ENCODE peak calls at places on chromosomes 1 and 21, in eight cellular contexts. One of them, this sample, is unnamed.

GRCh38 chr1:33141216-33141615 is 40.6 kb downstream of the TRIM62 start:
- DNase-seq in mucosa of descending colon: no peak
- DNase-seq in fibroblast of pulmonary artery: no peak
- DNase-seq in cardiac muscle cell: no peak
- DNase-seq in sigmoid colon: no peak
- DNase-seq in colonic mucosa: no peak
- DNase-seq in heart left ventricle: no peak
- DNase-seq in bronchial epithelial cell: no peak
- DNase-seq in this sample: no peak

GRCh38 chr1:205531191-205532025 is 26.9 kb downstream of the CDK18 start:
- DNase-seq in mucosa of descending colon: peak; percentile 17
- DNase-seq in colonic mucosa: no peak
- DNase-seq in fibroblast of pulmonary artery: no peak
- DNase-seq in heart left ventricle: peak; percentile 8
- DNase-seq in bronchial epithelial cell: no peak
- DNase-seq in cardiac muscle cell: no peak
- DNase-seq in sigmoid colon: peak; percentile 57
- DNase-seq in this sample: no peak

GRCh38 chr1:234961468-234962339 is 166.9 kb downstream of the TOMM20 start:
- DNase-seq in mucosa of descending colon: peak; percentile 54
- DNase-seq in fibroblast of pulmonary artery: peak; percentile 95
- DNase-seq in heart left ventricle: no peak
- DNase-seq in bronchial epithelial cell: peak; percentile 61
- DNase-seq in sigmoid colon: peak; percentile 56
- DNase-seq in cardiac muscle cell: peak; percentile 95
- DNase-seq in colonic mucosa: peak; percentile 73
- DNase-seq in this sample: no peak

GRCh38 chr21:42105916-42106315 is 34.8 kb downstream of the UMODL1 start:
- DNase-seq in heart left ventricle: peak; percentile 49
- DNase-seq in mucosa of descending colon: no peak
- DNase-seq in colonic mucosa: no peak
- DNase-seq in cardiac muscle cell: no peak
- DNase-seq in sigmoid colon: no peak
- DNase-seq in fibroblast of pulmonary artery: no peak
- DNase-seq in bronchial epithelial cell: no peak
- DNase-seq in this sample: no peak

GRCh38 chr1:48794815-48795214 is 18.1 kb upstream of the BEND5 start:
- DNase-seq in mucosa of descending colon: no peak
- DNase-seq in bronchial epithelial cell: peak; percentile 72
- DNase-seq in fibroblast of pulmonary artery: no peak
- DNase-seq in cardiac muscle cell: no peak
- DNase-seq in sigmoid colon: no peak
- DNase-seq in colonic mucosa: no peak
- DNase-seq in heart left ventricle: no peak
- DNase-seq in this sample: no peak

GRCh38 chr21:46191686-46192575 is 7.7 kb upstream of the SPATC1L start:
- DNase-seq in heart left ventricle: peak; percentile 41
- DNase-seq in colonic mucosa: no peak
- DNase-seq in mucosa of descending colon: peak; percentile 17
- DNase-seq in sigmoid colon: peak; percentile 59
- DNase-seq in cardiac muscle cell: no peak
- DNase-seq in fibroblast of pulmonary artery: no peak
- DNase-seq in bronchial epithelial cell: no peak
- DNase-seq in this sample: no peak

GRCh38 chr21:45829566-45830147 is 151.9 kb upstream of the COL6A1 start:
- DNase-seq in heart left ventricle: no peak
- DNase-seq in bronchial epithelial cell: no peak
- DNase-seq in sigmoid colon: no peak
- DNase-seq in mucosa of descending colon: no peak
- DNase-seq in cardiac muscle cell: no peak
- DNase-seq in fibroblast of pulmonary artery: no peak
- DNase-seq in colonic mucosa: no peak
- DNase-seq in this sample: no peak

GRCh38 chr1:234114648-234115307 is 210.3 kb downstream of the SLC35F3 start:
- DNase-seq in fibroblast of pulmonary artery: peak; percentile 71
- DNase-seq in cardiac muscle cell: peak; percentile 75
- DNase-seq in sigmoid colon: no peak
- DNase-seq in colonic mucosa: peak; percentile 36
- DNase-seq in bronchial epithelial cell: peak; percentile 69
- DNase-seq in heart left ventricle: no peak
- DNase-seq in mucosa of descending colon: no peak
- DNase-seq in this sample: peak; percentile 28

GRCh38 chr1:204834329-204834728 is 36.3 kb upstream of the NFASC start:
- DNase-seq in sigmoid colon: no peak
- DNase-seq in mucosa of descending colon: no peak
- DNase-seq in heart left ventricle: no peak
- DNase-seq in bronchial epithelial cell: no peak
- DNase-seq in fibroblast of pulmonary artery: no peak
- DNase-seq in cardiac muscle cell: no peak
- DNase-seq in colonic mucosa: no peak
- DNase-seq in this sample: no peak

GRCh38 chr1:209150114-209150513 is 433.4 kb upstream of the CAMK1G start:
- DNase-seq in sigmoid colon: no peak
- DNase-seq in fibroblast of pulmonary artery: peak; percentile 57
- DNase-seq in bronchial epithelial cell: peak; percentile 60
- DNase-seq in cardiac muscle cell: peak; percentile 55
- DNase-seq in heart left ventricle: no peak
- DNase-seq in colonic mucosa: no peak
- DNase-seq in mucosa of descending colon: no peak
- DNase-seq in this sample: no peak

GRCh38 chr1:44842763-44843655 is at the start of gene PTCH2:
- DNase-seq in mucosa of descending colon: peak; percentile 69
- DNase-seq in colonic mucosa: peak; percentile 51
- DNase-seq in fibroblast of pulmonary artery: peak; percentile 67
- DNase-seq in heart left ventricle: peak; percentile 82
- DNase-seq in sigmoid colon: peak; percentile 93
- DNase-seq in cardiac muscle cell: peak; percentile 88
- DNase-seq in bronchial epithelial cell: no peak
- DNase-seq in this sample: peak; percentile 47

GRCh38 chr1:180178511-180179161 is 24.0 kb downstream of the QSOX1 start:
- DNase-seq in colonic mucosa: peak; percentile 74
- DNase-seq in fibroblast of pulmonary artery: peak; percentile 72
- DNase-seq in cardiac muscle cell: peak; percentile 71
- DNase-seq in heart left ventricle: peak; percentile 79
- DNase-seq in mucosa of descending colon: peak; percentile 83
- DNase-seq in sigmoid colon: peak; percentile 81
- DNase-seq in bronchial epithelial cell: peak; percentile 30
- DNase-seq in this sample: peak; percentile 86

GRCh38 chr1:45442272-45442671 is 48.7 kb downstream of the TESK2 start:
- DNase-seq in cardiac muscle cell: peak; percentile 72
- DNase-seq in mucosa of descending colon: no peak
- DNase-seq in colonic mucosa: no peak
- DNase-seq in heart left ventricle: no peak
- DNase-seq in sigmoid colon: no peak
- DNase-seq in fibroblast of pulmonary artery: peak; percentile 83
- DNase-seq in bronchial epithelial cell: peak; percentile 75
- DNase-seq in this sample: no peak

GRCh38 chr1:229253170-229253974 is 17.5 kb upstream of the RAB4A start:
- DNase-seq in heart left ventricle: no peak
- DNase-seq in cardiac muscle cell: peak; percentile 39
- DNase-seq in sigmoid colon: no peak
- DNase-seq in colonic mucosa: no peak
- DNase-seq in fibroblast of pulmonary artery: no peak
- DNase-seq in bronchial epithelial cell: peak; percentile 79
- DNase-seq in mucosa of descending colon: no peak
- DNase-seq in this sample: peak; percentile 47

GRCh38 chr21:39518055-39518844 is 66.5 kb downstream of the SH3BGR start:
- DNase-seq in mucosa of descending colon: peak; percentile 42
- DNase-seq in colonic mucosa: peak; percentile 60
- DNase-seq in fibroblast of pulmonary artery: peak; percentile 53
- DNase-seq in heart left ventricle: no peak
- DNase-seq in bronchial epithelial cell: peak; percentile 57
- DNase-seq in cardiac muscle cell: peak; percentile 57
- DNase-seq in sigmoid colon: no peak
- DNase-seq in this sample: peak; percentile 61

GRCh38 chr1:245735831-245736530 is 581.2 kb downstream of the KIF26B start:
- DNase-seq in bronchial epithelial cell: peak; percentile 33
- DNase-seq in heart left ventricle: no peak
- DNase-seq in cardiac muscle cell: peak; percentile 70
- DNase-seq in colonic mucosa: no peak
- DNase-seq in fibroblast of pulmonary artery: peak; percentile 27
- DNase-seq in sigmoid colon: no peak
- DNase-seq in mucosa of descending colon: no peak
- DNase-seq in this sample: no peak

GRCh38 chr21:39845581-39846130 is 21.6 kb upstream of the PCP4 start:
- DNase-seq in colonic mucosa: no peak
- DNase-seq in heart left ventricle: no peak
- DNase-seq in fibroblast of pulmonary artery: no peak
- DNase-seq in cardiac muscle cell: no peak
- DNase-seq in sigmoid colon: no peak
- DNase-seq in bronchial epithelial cell: no peak
- DNase-seq in mucosa of descending colon: no peak
- DNase-seq in this sample: no peak

DNA sequence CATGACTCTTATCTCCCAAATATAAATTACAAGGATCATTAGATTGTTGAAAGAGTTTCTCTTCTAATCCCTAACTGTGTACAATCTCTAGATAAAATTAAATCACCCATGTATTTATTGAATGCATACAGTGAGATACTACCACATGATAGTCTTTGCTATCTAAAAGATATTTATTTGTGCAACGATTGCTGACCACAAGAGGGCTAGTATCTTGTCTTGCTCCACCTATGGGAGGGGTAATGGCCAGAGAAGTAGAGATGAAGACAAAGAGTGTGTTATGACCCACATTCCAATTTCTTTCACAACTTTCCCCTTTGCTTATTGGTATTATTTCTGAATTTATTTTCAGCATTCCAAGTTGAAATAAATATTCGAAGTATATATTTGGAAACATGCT is 13.7 kb downstream of the PYHIN1 start:
- DNase-seq in sigmoid colon: no peak
- DNase-seq in bronchial epithelial cell: no peak
- DNase-seq in mucosa of descending colon: no peak
- DNase-seq in colonic mucosa: no peak
- DNase-seq in heart left ventricle: no peak
- DNase-seq in cardiac muscle cell: no peak
- DNase-seq in fibroblast of pulmonary artery: no peak
- DNase-seq in this sample: no peak
- TF ChIP-seq CTCF in sigmoid colon: no peak
- TF ChIP-seq CTCF in bronchial epithelial cell: no peak
- TF ChIP-seq CTCF in mucosa of descending colon: no peak
- TF ChIP-seq CTCF in colonic mucosa: no peak
- TF ChIP-seq CTCF in heart left ventricle: no peak
- TF ChIP-seq CTCF in cardiac muscle cell: no peak
- TF ChIP-seq CTCF in fibroblast of pulmonary artery: no peak
- TF ChIP-seq CTCF in this sample: no peak

GRCh38 chr1:15959424-15959823 is 16.5 kb downstream of the ZBTB17 start:
- DNase-seq in mucosa of descending colon: no peak
- DNase-seq in bronchial epithelial cell: no peak
- DNase-seq in sigmoid colon: no peak
- DNase-seq in cardiac muscle cell: no peak
- DNase-seq in heart left ventricle: no peak
- DNase-seq in colonic mucosa: no peak
- DNase-seq in fibroblast of pulmonary artery: no peak
- DNase-seq in this sample: no peak
- TF ChIP-seq CTCF in mucosa of descending colon: no peak
- TF ChIP-seq CTCF in bronchial epithelial cell: no peak
- TF ChIP-seq CTCF in sigmoid colon: no peak
- TF ChIP-seq CTCF in cardiac muscle cell: no peak
- TF ChIP-seq CTCF in heart left ventricle: no peak
- TF ChIP-seq CTCF in colonic mucosa: no peak
- TF ChIP-seq CTCF in fibroblast of pulmonary artery: no peak
- TF ChIP-seq CTCF in this sample: no peak

DNA sequence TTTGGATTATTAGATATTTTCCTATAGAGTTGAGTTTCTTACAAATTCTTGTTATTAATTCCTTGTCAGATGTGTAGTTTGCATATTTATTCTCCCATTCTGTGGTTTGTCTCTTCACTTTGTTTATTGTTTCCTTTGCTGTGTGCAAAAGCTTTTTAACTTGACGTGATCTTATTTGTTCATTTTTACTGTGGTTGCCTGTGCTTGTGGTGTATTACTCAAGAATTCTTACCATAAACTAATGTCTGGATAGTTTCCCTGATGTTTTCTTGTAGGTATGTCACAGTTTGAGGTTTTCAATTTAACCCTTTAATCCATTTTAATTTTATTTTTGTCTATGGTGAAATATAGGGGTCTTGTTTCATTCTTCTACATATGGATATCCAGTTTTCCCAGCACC is 72.1 kb upstream of the LHX8 start:
- DNase-seq in heart left ventricle: no peak
- DNase-seq in bronchial epithelial cell: no peak
- DNase-seq in cardiac muscle cell: no peak
- DNase-seq in fibroblast of pulmonary artery: no peak
- DNase-seq in mucosa of descending colon: no peak
- DNase-seq in colonic mucosa: no peak
- DNase-seq in sigmoid colon: no peak
- DNase-seq in this sample: no peak
- TF ChIP-seq CTCF in heart left ventricle: no peak
- TF ChIP-seq CTCF in bronchial epithelial cell: no peak
- TF ChIP-seq CTCF in cardiac muscle cell: no peak
- TF ChIP-seq CTCF in fibroblast of pulmonary artery: no peak
- TF ChIP-seq CTCF in mucosa of descending colon: no peak
- TF ChIP-seq CTCF in colonic mucosa: no peak
- TF ChIP-seq CTCF in sigmoid colon: no peak
- TF ChIP-seq CTCF in this sample: no peak

GRCh38 chr1:167344112-167344511 is 123.4 kb downstream of the POU2F1 start:
- DNase-seq in sigmoid colon: no peak
- DNase-seq in cardiac muscle cell: peak; percentile 6
- DNase-seq in heart left ventricle: no peak
- DNase-seq in colonic mucosa: no peak
- DNase-seq in bronchial epithelial cell: no peak
- DNase-seq in fibroblast of pulmonary artery: no peak
- DNase-seq in mucosa of descending colon: no peak
- DNase-seq in this sample: no peak

GRCh38 chr1:167345386-167345733 is 124.7 kb downstream of the POU2F1 start:
- DNase-seq in heart left ventricle: no peak
- DNase-seq in sigmoid colon: no peak
- DNase-seq in bronchial epithelial cell: no peak
- DNase-seq in colonic mucosa: no peak
- DNase-seq in mucosa of descending colon: no peak
- DNase-seq in cardiac muscle cell: no peak
- DNase-seq in fibroblast of pulmonary artery: peak; percentile 5
- DNase-seq in this sample: no peak

GRCh38 chr1:167339405-167339804 is 118.7 kb downstream of the POU2F1 start:
- DNase-seq in mucosa of descending colon: no peak
- DNase-seq in heart left ventricle: no peak
- DNase-seq in sigmoid colon: no peak
- DNase-seq in bronchial epithelial cell: no peak
- DNase-seq in cardiac muscle cell: no peak
- DNase-seq in fibroblast of pulmonary artery: no peak
- DNase-seq in colonic mucosa: no peak
- DNase-seq in this sample: no peak

GRCh38 chr1:167344605-167345385 is 124.1 kb downstream of the POU2F1 start:
- DNase-seq in bronchial epithelial cell: no peak
- DNase-seq in fibroblast of pulmonary artery: no peak
- DNase-seq in colonic mucosa: no peak
- DNase-seq in sigmoid colon: no peak
- DNase-seq in heart left ventricle: no peak
- DNase-seq in cardiac muscle cell: no peak
- DNase-seq in mucosa of descending colon: no peak
- DNase-seq in this sample: no peak

DNA sequence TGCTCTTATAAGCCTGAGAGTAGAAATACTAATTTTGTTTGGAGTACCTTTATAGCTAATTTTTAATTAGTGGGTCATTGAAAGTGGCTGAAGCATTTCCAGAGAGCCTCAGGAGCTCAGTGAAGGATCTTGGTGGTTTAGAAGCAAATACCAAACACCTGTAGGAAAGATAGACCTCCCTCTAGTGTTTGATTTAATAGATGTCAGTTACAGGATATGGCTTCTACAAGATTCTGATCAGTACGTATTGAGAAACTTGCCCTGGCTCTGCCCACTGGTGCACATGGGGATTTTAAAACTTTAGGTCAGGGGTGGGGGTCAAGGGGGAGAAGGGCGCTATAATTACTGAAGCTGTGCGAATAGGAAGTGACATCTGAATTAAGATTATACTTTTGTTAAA is 122.2 kb downstream of the POU2F1 start:
- DNase-seq in mucosa of descending colon: no peak
- DNase-seq in fibroblast of pulmonary artery: no peak
- DNase-seq in heart left ventricle: no peak
- DNase-seq in sigmoid colon: no peak
- DNase-seq in cardiac muscle cell: no peak
- DNase-seq in colonic mucosa: no peak
- DNase-seq in bronchial epithelial cell: peak; percentile 47
- DNase-seq in this sample: no peak
- TF ChIP-seq CTCF in mucosa of descending colon: no peak
- TF ChIP-seq CTCF in fibroblast of pulmonary artery: no peak
- TF ChIP-seq CTCF in heart left ventricle: no peak
- TF ChIP-seq CTCF in sigmoid colon: no peak
- TF ChIP-seq CTCF in cardiac muscle cell: no peak
- TF ChIP-seq CTCF in colonic mucosa: no peak
- TF ChIP-seq CTCF in bronchial epithelial cell: peak; percentile 28
- TF ChIP-seq CTCF in this sample: no peak